ENCODE peak calls at places on chromosomes 16 and 17, in six cellular contexts. T is CD4-positive, CD25-positive, alpha-beta regulatory T cell; U is stimulated activated CD4-positive, alpha-beta T cell treated with anti-CD3 and anti-CD28 coated beads, TNF-alpha, amount 100 ng/mL, for 48 hours; N is aorta; E is NCI-H460; F is iris pigment epithelial cell. Z is an unnamed sample.

GRCh38 chr16:75244844-75245758 is 6.3 kb downstream of the BCAR1 start:
- DNase-seq in T (no peak), U (no peak), N (peak; percentile 95), E (no peak), F (peak; percentile 95), Z (peak; percentile 97)

GRCh38 chr16:27286446-27286845 is 17.9 kb upstream of the NSMCE1 start:
- DNase-seq in T (no peak), U (no peak), N (peak; percentile 67), E (peak; percentile 11), F (peak; percentile 95), Z (peak; percentile 75)

GRCh38 chr17:75289832-75290337 is 652 bp upstream of the SLC25A19 start:
- DNase-seq in T (peak; percentile 87), U (peak; percentile 42), N (peak; percentile 86), E (peak; percentile 39), F (peak; percentile 66), Z (no peak)

GRCh38 chr17:9833922-9834321 is 8.2 kb downstream of the GLP2R start:
- DNase-seq in T (no peak), U (no peak), N (no peak), E (no peak), F (no peak), Z (no peak)

GRCh38 chr17:73588291-73589095 is 55.8 kb downstream of the SDK2 start:
- DNase-seq in T (no peak), U (no peak), N (no peak), E (no peak), F (no peak), Z (no peak)

GRCh38 chr17:58786586-58787295 is 31.1 kb downstream of the PPM1E start:
- DNase-seq in T (no peak), U (no peak), N (no peak), E (peak; percentile 37), F (peak; percentile 89), Z (no peak)

GRCh38 chr16:64865037-64865696 is 256.7 kb downstream of the CDH11 start:
- DNase-seq in T (no peak), U (no peak), N (no peak), E (no peak), F (peak; percentile 6), Z (no peak)

GRCh38 chr17:39823407-39824054 is 40.6 kb downstream of the IKZF3 start:
- DNase-seq in T (peak; percentile 43), U (no peak), N (no peak), E (no peak), F (no peak), Z (no peak)

GRCh38 chr16:63804126-63804525 is 1317.7 kb downstream of the CDH11 start:
- DNase-seq in T (no peak), U (no peak), N (no peak), E (no peak), F (no peak), Z (no peak)

GRCh38 chr16:77912617-77913016 is 109.7 kb upstream of the CLEC3A start:
- DNase-seq in T (no peak), U (no peak), N (no peak), E (no peak), F (no peak), Z (no peak)

GRCh38 chr16:55835578-55835977 is 2.7 kb upstream of the CES1 start:
- DNase-seq in T (no peak), U (no peak), N (peak; percentile 57), E (peak; percentile 13), F (no peak), Z (no peak)

GRCh38 chr17:75584358-75585175 is 3.0 kb upstream of the MYO15B start:
- DNase-seq in T (no peak), U (no peak), N (no peak), E (no peak), F (no peak), Z (no peak)

GRCh38 chr16:86899757-86900156 is 321.4 kb downstream of the FOXL1 start:
- DNase-seq in T (no peak), U (no peak), N (no peak), E (peak; percentile 21), F (peak; percentile 70), Z (no peak)

GRCh38 chr17:34155947-34156346 is 99.1 kb upstream of the CCL2 start:
- DNase-seq in T (no peak), U (no peak), N (no peak), E (no peak), F (no peak), Z (no peak)

GRCh38 chr16:75225092-75225491 is 6.3 kb downstream of the CTRB1 start:
- DNase-seq in T (no peak), U (no peak), N (no peak), E (no peak), F (no peak), Z (no peak)

GRCh38 chr17:951388-952132 is 28.0 kb downstream of the NXN start:
- DNase-seq in T (no peak), U (no peak), N (peak; percentile 72), E (no peak), F (peak; percentile 86), Z (peak; percentile 89)

GRCh38 chr17:42563543-42563942 is 1.6 kb downstream of the COASY start:
- DNase-seq in T (no peak), U (no peak), N (no peak), E (no peak), F (no peak), Z (no peak)

GRCh38 chr16:85329059-85329812 is 217.0 kb upstream of the CIBAR2 start:
- DNase-seq in T (no peak), U (no peak), N (no peak), E (no peak), F (peak; percentile 52), Z (no peak)

GRCh38 chr17:61097786-61098185 is 301.9 kb upstream of the TBX2 start:
- DNase-seq in T (no peak), U (no peak), N (no peak), E (no peak), F (no peak), Z (no peak)

GRCh38 chr16:82629441-82630027 is 2.8 kb downstream of the CDH13 start:
- DNase-seq in T (no peak), U (no peak), N (no peak), E (peak; percentile 86), F (peak; percentile 51), Z (no peak)

Z was measured in osteocyte.